ENCODE peak calls at places on chromosomes 16 and 17, in ten cellular contexts. V is tibial artery; O is Right ventricle myocardium superior; M is WTC11; G is amniotic epithelial cell; A is progenitor cell of endocrine pancreas; C is Calu3; Y is naive thymus-derived CD4-positive, alpha-beta T cell; T is HTR-8/SVneo; P is activated gamma-delta T cell treated with anti-CD3 and anti-CD28 coated beads, Interleukin-2, amount 50 U/mL, for 16 hours. Q is an unnamed sample.

GRCh38 chr16:81873843-81874752 is 95.0 kb downstream of the PLCG2 start:
- DNase-seq in A (peak; percentile 44), G (peak; percentile 20), M (peak; percentile 77), P (peak; percentile 53), O (peak; percentile 61), C (peak; percentile 83), V (no peak), T (peak; percentile 66), Y (peak; percentile 47), Q (peak; percentile 48)

GRCh38 chr16:3580686-3581085 is 3.5 kb upstream of the NLRC3 start:
- DNase-seq in Y (no peak), G (peak; percentile 65), P (no peak), A (no peak), O (peak; percentile 35), M (no peak), V (no peak), C (no peak), T (no peak), Q (no peak)

GRCh38 chr17:56939869-56940484 is 20.9 kb downstream of the COIL start:
- DNase-seq in P (no peak), G (peak; percentile 54), M (peak; percentile 24), C (no peak), O (no peak), T (peak; percentile 82), A (no peak), V (no peak), Y (no peak), Q (no peak)

GRCh38 chr16:26413780-26414179 is 652.9 kb upstream of the C16orf82 start:
- DNase-seq in G (no peak), A (no peak), C (no peak), O (no peak), T (no peak), P (no peak), Y (no peak), M (no peak), V (no peak), Q (no peak)

GRCh38 chr16:67419502-67419901 is 3.2 kb upstream of the ZDHHC1 start:
- DNase-seq in T (no peak), Y (no peak), C (no peak), A (no peak), V (no peak), G (peak; percentile 75), M (no peak), P (no peak), O (no peak), Q (no peak)

GRCh38 chr17:61551255-61551742 is 39.7 kb downstream of the NACA2 start:
- DNase-seq in T (peak; percentile 76), A (no peak), G (peak; percentile 48), O (no peak), V (no peak), P (no peak), Y (no peak), M (no peak), C (no peak), Q (no peak)

GRCh38 chr16:84225126-84225525 is 14.7 kb downstream of the KCNG4 start:
- DNase-seq in Y (no peak), V (no peak), G (no peak), C (no peak), T (no peak), A (no peak), P (no peak), M (no peak), O (no peak), Q (no peak)

GRCh38 chr16:85452364-85453178 is 160.6 kb upstream of the GSE1 start:
- DNase-seq in C (no peak), O (no peak), G (no peak), Y (no peak), P (no peak), A (no peak), M (no peak), T (no peak), V (no peak), Q (no peak)

GRCh38 chr16:964696-965395 is 5.9 kb downstream of the LMF1 start:
- DNase-seq in G (no peak), T (no peak), O (peak; percentile 31), V (no peak), M (no peak), P (peak; percentile 30), Y (no peak), A (no peak), C (no peak), Q (no peak)

GRCh38 chr17:78122221-78122990 is 6.1 kb downstream of the TMC6 start:
- DNase-seq in V (no peak), C (no peak), T (no peak), A (no peak), O (no peak), P (no peak), M (no peak), Y (no peak), G (no peak), Q (no peak)

GRCh38 chr16:88331989-88332920 is 50.5 kb upstream of the ZNF469 start:
- DNase-seq in T (peak; percentile 91), V (peak; percentile 94), M (no peak), G (peak; percentile 99), A (no peak), C (peak; percentile 80), P (no peak), Y (no peak), O (peak; percentile 51), Q (peak; percentile 46)

GRCh38 chr17:6592193-6592592 is 35.8 kb upstream of the PITPNM3 start:
- DNase-seq in O (no peak), A (no peak), G (peak; percentile 56), V (no peak), T (no peak), Y (no peak), P (no peak), C (peak; percentile 11), M (no peak), Q (no peak)

GRCh38 chr17:32278815-32279214 is 13.2 kb downstream of the RHBDL3 start:
- DNase-seq in P (no peak), T (no peak), V (no peak), C (no peak), M (no peak), G (no peak), O (no peak), A (no peak), Y (no peak), Q (no peak)

GRCh38 chr16:15650698-15651161 is 685 bp downstream of the NDE1 start:
- DNase-seq in O (peak; percentile 47), P (peak; percentile 20), T (no peak), C (peak; percentile 9), Y (peak; percentile 52), V (peak; percentile 72), M (peak; percentile 45), G (peak; percentile 8), A (no peak), Q (peak; percentile 30)

GRCh38 chr17:3026856-3027751 is 36.3 kb downstream of the OR1D5 start:
- DNase-seq in P (no peak), Y (no peak), V (peak; percentile 60), A (no peak), G (no peak), M (no peak), T (no peak), O (no peak), C (no peak), Q (no peak)

Q was measured in left cardiac atrium.